ENCODE peak calls at places on chromosome 3, in four cellular contexts. K is heart right ventricle, I is thoracic aorta, N is psoas muscle. O is an unnamed sample.

GRCh38 chr3:48222616-48223513 is at the start of gene CAMP:
- DNase-seq in N (peak; percentile 78), K (no peak), I (no peak), O (peak; percentile 82)

GRCh38 chr3:56839784-56840724 is 38.3 kb upstream of the ARHGEF3 start:
- DNase-seq in K (no peak), I (no peak), N (no peak), O (no peak)

GRCh38 chr3:101823525-101823924 is 25.8 kb upstream of the NFKBIZ start:
- DNase-seq in K (no peak), I (no peak), N (no peak), O (no peak)

GRCh38 chr3:97901327-97902295 is 70.6 kb downstream of the RIOX2 start:
- DNase-seq in N (no peak), I (no peak), K (peak; percentile 22), O (no peak)

GRCh38 chr3:115996420-115997108 is 373.3 kb downstream of the GAP43 start:
- DNase-seq in K (no peak), I (no peak), N (no peak), O (no peak)

GRCh38 chr3:167967257-167968010 is 128.3 kb downstream of the GOLIM4 start:
- DNase-seq in K (no peak), I (no peak), N (no peak), O (no peak)

GRCh38 chr3:31364711-31365110 is 168.0 kb upstream of the STT3B start:
- DNase-seq in K (no peak), N (no peak), I (no peak), O (no peak)

GRCh38 chr3:194134231-194134756 is 1.7 kb upstream of the HES1 start:
- DNase-seq in K (no peak), N (peak; percentile 83), I (no peak), O (peak; percentile 69)

GRCh38 chr3:124621498-124621897 is 108.8 kb upstream of the UMPS start:
- DNase-seq in I (no peak), N (no peak), K (no peak), O (no peak)

GRCh38 chr3:188394588-188394987 is 240.6 kb downstream of the LPP start:
- DNase-seq in N (no peak), I (no peak), K (no peak), O (no peak)

GRCh38 chr3:42397644-42398043 is 12.8 kb downstream of the LYZL4 start:
- DNase-seq in I (no peak), K (no peak), N (no peak), O (no peak)

GRCh38 chr3:169383770-169384169 is 279.7 kb downstream of the MECOM start:
- DNase-seq in K (no peak), I (no peak), N (no peak), O (no peak)

GRCh38 chr3:114481113-114481512 is 187.3 kb downstream of the TIGIT start:
- DNase-seq in N (no peak), K (no peak), I (no peak), O (no peak)

GRCh38 chr3:57758686-57759085 is 2.6 kb downstream of the SLMAP start:
- DNase-seq in I (no peak), N (no peak), K (no peak), O (no peak)

GRCh38 chr3:126939347-126939735 is 43.6 kb upstream of the PLXNA1 start:
- DNase-seq in K (no peak), N (no peak), I (no peak), O (no peak)

GRCh38 chr3:67897686-67898336 is 243.4 kb upstream of the SUCLG2 start:
- DNase-seq in I (no peak), N (no peak), K (no peak), O (no peak)

GRCh38 chr3:37811625-37812356 is 49.9 kb upstream of the CTDSPL start:
- DNase-seq in N (no peak), I (no peak), K (no peak), O (no peak)

GRCh38 chr3:114014211-114014610 is 42.1 kb downstream of the CCDC191 start:
- DNase-seq in N (no peak), I (no peak), K (no peak), O (no peak)

GRCh38 chr3:71201939-71202338 is 381.6 kb downstream of the FOXP1 start:
- DNase-seq in K (peak; percentile 77), I (peak; percentile 52), N (peak; percentile 67), O (peak; percentile 83)

GRCh38 chr3:115469649-115470048 is 153.7 kb upstream of the GAP43 start:
- DNase-seq in I (no peak), K (no peak), N (no peak), O (no peak)

GRCh38 chr3:170811515-170811914 is 58.5 kb downstream of the RPL22L1 start:
- DNase-seq in N (no peak), K (no peak), I (no peak), O (no peak)

GRCh38 chr3:186444974-186445373 is 82.9 kb upstream of the DGKG start:
- DNase-seq in I (no peak), K (no peak), N (no peak), O (no peak)

GRCh38 chr3:132787616-132788015 is 65.4 kb upstream of the NPHP3 start:
- DNase-seq in K (peak; percentile 12), N (no peak), I (no peak), O (no peak)

GRCh38 chr3:138118863-138119766 is 3.7 kb upstream of the DZIP1L start:
- DNase-seq in N (peak; percentile 76), K (peak; percentile 79), I (peak; percentile 31), O (peak; percentile 84)

GRCh38 chr3:21747376-21747775 is 3.6 kb downstream of the ZNF385D start:
- DNase-seq in I (no peak), K (no peak), N (no peak), O (no peak)

DNA sequence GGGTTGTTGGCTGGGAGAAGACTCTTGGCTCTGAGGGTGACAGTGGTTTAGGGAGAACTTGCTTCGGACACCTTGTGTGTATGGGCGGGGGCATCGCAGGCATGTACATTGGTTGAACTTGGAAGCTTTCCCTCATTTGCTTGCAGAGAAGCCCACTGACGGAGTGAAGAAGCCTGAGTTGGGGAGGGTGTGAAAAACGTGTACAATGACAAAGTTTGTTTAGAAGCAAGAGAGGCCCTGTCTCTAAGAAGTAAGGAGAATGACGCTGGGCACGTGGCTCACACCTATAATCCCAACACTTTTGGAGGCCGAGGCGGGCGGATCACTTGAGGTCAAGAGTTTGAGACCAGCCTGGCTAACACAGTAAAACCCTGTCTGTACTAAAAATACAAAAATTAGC is 13.7 kb downstream of the LIMD1 start:
- DNase-seq in K (no peak), I (no peak), N (no peak), O (no peak)
- H3K4me1 ChIP-seq in K (peaks cover 100% of the 10 kb centered on the region), I (peaks cover 56% of the 10 kb centered on the region), N (peaks cover 99% of the 10 kb centered on the region), O (no peaks in the 10 kb centered on the region)

GRCh38 chr3:12583280-12583679 is 26.4 kb downstream of the MKRN2 start:
- DNase-seq in K (no peak), N (no peak), I (no peak), O (no peak)

GRCh38 chr3:12586403-12586802 is 29.5 kb downstream of the MKRN2 start:
- DNase-seq in I (no peak), N (no peak), K (no peak), O (no peak)

GRCh38 chr3:12585970-12586369 is 29.1 kb downstream of the MKRN2 start:
- DNase-seq in N (no peak), I (no peak), K (no peak), O (no peak)

GRCh38 chr3:12584091-12584490 is 27.2 kb downstream of the MKRN2 start:
- DNase-seq in I (no peak), K (no peak), N (no peak), O (no peak)

GRCh38 chr3:12585181-12585580 is 28.3 kb downstream of the MKRN2 start:
- DNase-seq in N (no peak), K (no peak), I (no peak), O (no peak)
- H3K27ac ChIP-seq in N (peak overlapping the region; percentile 64), K (no peak overlapping the region), I (no peak overlapping the region), O (no peak overlapping the region)

GRCh38 chr3:62539762-62540161 is 166.4 kb upstream of the FEZF2 start:
- DNase-seq in K (no peak), N (no peak), I (no peak), O (no peak)
- H3K4me1 ChIP-seq in K (no peaks in the 10 kb centered on the region), N (no peaks in the 10 kb centered on the region), I (no peaks in the 10 kb centered on the region), O (no peaks in the 10 kb centered on the region)

DNA sequence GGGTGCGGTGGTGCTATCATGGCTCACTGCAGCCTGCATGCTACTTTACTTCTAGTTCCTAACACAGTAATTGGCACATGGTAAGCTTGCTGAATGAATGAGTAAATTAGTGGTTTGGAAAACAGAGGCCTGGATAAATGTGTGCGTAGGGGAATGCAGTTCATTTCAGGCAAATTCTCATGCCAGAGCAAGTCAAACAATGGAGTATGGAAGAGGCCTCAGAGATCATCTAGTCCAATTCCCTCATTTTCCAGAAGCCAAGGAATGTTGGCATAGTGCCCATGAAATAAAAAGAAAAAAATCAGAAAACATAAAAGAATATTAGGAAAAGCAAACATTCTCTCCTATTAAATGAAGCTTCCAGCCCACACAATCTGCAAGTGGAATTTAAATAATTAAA is 92.5 kb downstream of the MB21D2 start:
- DNase-seq in N (no peak), K (no peak), I (no peak), O (no peak)
- H3K27ac ChIP-seq in N (no peak overlapping the region), K (no peak overlapping the region), I (no peak overlapping the region), O (no peak overlapping the region)

O was measured in right atrium auricular region.